ENCODE peak calls at places on chromosome 19, in eight cellular contexts. One of them, this sample, is unnamed.
A peak's percentile ranks its signal among the peaks of the same experiment; 100 is the strongest.

GRCh38 chr19:30385666-30386065 is 13.5 kb downstream of the ZNF536 start:
- DNase-seq in AG04450: no peak
- DNase-seq in progenitor cell of endocrine pancreas: no peak
- DNase-seq in cardiac muscle cell: no peak
- DNase-seq in astrocyte of the spinal cord: no peak
- DNase-seq in BJ: no peak
- DNase-seq in ascending aorta: peak; percentile 15
- DNase-seq in body of pancreas: no peak
- DNase-seq in this sample: no peak

GRCh38 chr19:38274734-38275133 is 10.4 kb downstream of the SPINT2 start:
- DNase-seq in AG04450: no peak
- DNase-seq in progenitor cell of endocrine pancreas: no peak
- DNase-seq in cardiac muscle cell: peak; percentile 8
- DNase-seq in astrocyte of the spinal cord: no peak
- DNase-seq in BJ: no peak
- DNase-seq in ascending aorta: no peak
- DNase-seq in body of pancreas: no peak
- DNase-seq in this sample: no peak

GRCh38 chr19:33293255-33294057 is 8.9 kb downstream of the CEBPA start:
- DNase-seq in AG04450: peak; percentile 26
- DNase-seq in progenitor cell of endocrine pancreas: no peak
- DNase-seq in cardiac muscle cell: no peak
- DNase-seq in astrocyte of the spinal cord: peak; percentile 54
- DNase-seq in BJ: peak; percentile 69
- DNase-seq in ascending aorta: no peak
- DNase-seq in body of pancreas: peak; percentile 70
- DNase-seq in this sample: no peak

GRCh38 chr19:14333101-14333871 is 48.0 kb upstream of the ADGRE5 start:
- DNase-seq in AG04450: no peak
- DNase-seq in progenitor cell of endocrine pancreas: peak; percentile 18
- DNase-seq in cardiac muscle cell: peak; percentile 19
- DNase-seq in astrocyte of the spinal cord: peak; percentile 6
- DNase-seq in BJ: no peak
- DNase-seq in ascending aorta: no peak
- DNase-seq in body of pancreas: no peak
- DNase-seq in this sample: no peak

GRCh38 chr19:19422156-19422555 is 16.7 kb downstream of the GATAD2A start:
- DNase-seq in AG04450: no peak
- DNase-seq in progenitor cell of endocrine pancreas: no peak
- DNase-seq in cardiac muscle cell: no peak
- DNase-seq in astrocyte of the spinal cord: no peak
- DNase-seq in BJ: no peak
- DNase-seq in ascending aorta: no peak
- DNase-seq in body of pancreas: no peak
- DNase-seq in this sample: no peak

GRCh38 chr19:8519388-8519787 is 5.4 kb upstream of the ZNF414 start:
- DNase-seq in AG04450: no peak
- DNase-seq in progenitor cell of endocrine pancreas: no peak
- DNase-seq in cardiac muscle cell: no peak
- DNase-seq in astrocyte of the spinal cord: no peak
- DNase-seq in BJ: no peak
- DNase-seq in ascending aorta: no peak
- DNase-seq in body of pancreas: no peak
- DNase-seq in this sample: no peak

GRCh38 chr19:53102186-53102585 is 1.0 kb downstream of the ZNF160 start:
- DNase-seq in AG04450: no peak
- DNase-seq in progenitor cell of endocrine pancreas: no peak
- DNase-seq in cardiac muscle cell: no peak
- DNase-seq in astrocyte of the spinal cord: no peak
- DNase-seq in BJ: no peak
- DNase-seq in ascending aorta: no peak
- DNase-seq in body of pancreas: no peak
- DNase-seq in this sample: no peak

GRCh38 chr19:46924874-46925547 is 64.2 kb downstream of the ARHGAP35 start:
- DNase-seq in AG04450: no peak
- DNase-seq in progenitor cell of endocrine pancreas: no peak
- DNase-seq in cardiac muscle cell: no peak
- DNase-seq in astrocyte of the spinal cord: no peak
- DNase-seq in BJ: no peak
- DNase-seq in ascending aorta: peak; percentile 63
- DNase-seq in body of pancreas: no peak
- DNase-seq in this sample: no peak

GRCh38 chr19:45091031-45091918 is 1.7 kb upstream of the PPP1R37 start:
- DNase-seq in AG04450: peak; percentile 98
- DNase-seq in progenitor cell of endocrine pancreas: peak; percentile 98
- DNase-seq in cardiac muscle cell: peak; percentile 100
- DNase-seq in astrocyte of the spinal cord: peak; percentile 99
- DNase-seq in BJ: peak; percentile 94
- DNase-seq in ascending aorta: peak; percentile 99
- DNase-seq in body of pancreas: peak; percentile 99
- DNase-seq in this sample: peak; percentile 96

GRCh38 chr19:40716655-40717324 is at the start of the genes COQ8B and ITPKC:
- DNase-seq in AG04450: peak; percentile 91
- DNase-seq in progenitor cell of endocrine pancreas: peak; percentile 100
- DNase-seq in cardiac muscle cell: peak; percentile 100
- DNase-seq in astrocyte of the spinal cord: peak; percentile 99
- DNase-seq in BJ: peak; percentile 74
- DNase-seq in ascending aorta: peak; percentile 99
- DNase-seq in body of pancreas: peak; percentile 99
- DNase-seq in this sample: peak; percentile 81
- TF ChIP-seq CTCF in AG04450: no peak
- TF ChIP-seq CTCF in progenitor cell of endocrine pancreas: peak; percentile 31
- TF ChIP-seq CTCF in cardiac muscle cell: no peak
- TF ChIP-seq CTCF in astrocyte of the spinal cord: no peak
- TF ChIP-seq CTCF in BJ: no peak
- TF ChIP-seq CTCF in ascending aorta: no peak
- TF ChIP-seq CTCF in body of pancreas: no peak
- TF ChIP-seq CTCF in this sample: no peak

GRCh38 chr19:39412867-39413268 is 399 bp downstream of the PLEKHG2 start:
- DNase-seq in AG04450: no peak
- DNase-seq in progenitor cell of endocrine pancreas: no peak
- DNase-seq in cardiac muscle cell: no peak
- DNase-seq in astrocyte of the spinal cord: no peak
- DNase-seq in BJ: no peak
- DNase-seq in ascending aorta: no peak
- DNase-seq in body of pancreas: no peak
- DNase-seq in this sample: no peak
- TF ChIP-seq CTCF in AG04450: no peak
- TF ChIP-seq CTCF in progenitor cell of endocrine pancreas: peak; percentile 6
- TF ChIP-seq CTCF in cardiac muscle cell: no peak
- TF ChIP-seq CTCF in astrocyte of the spinal cord: no peak
- TF ChIP-seq CTCF in BJ: no peak
- TF ChIP-seq CTCF in ascending aorta: no peak
- TF ChIP-seq CTCF in body of pancreas: no peak
- TF ChIP-seq CTCF in this sample: no peak

GRCh38 chr19:4622695-4623421 is 16.5 kb upstream of the TNFAIP8L1 start:
- DNase-seq in AG04450: no peak
- DNase-seq in progenitor cell of endocrine pancreas: no peak
- DNase-seq in cardiac muscle cell: peak; percentile 59
- DNase-seq in astrocyte of the spinal cord: no peak
- DNase-seq in BJ: no peak
- DNase-seq in ascending aorta: no peak
- DNase-seq in body of pancreas: no peak
- DNase-seq in this sample: no peak
- TF ChIP-seq CTCF in AG04450: peak; percentile 27
- TF ChIP-seq CTCF in progenitor cell of endocrine pancreas: peak; percentile 38
- TF ChIP-seq CTCF in cardiac muscle cell: peak; percentile 19
- TF ChIP-seq CTCF in astrocyte of the spinal cord: no peak
- TF ChIP-seq CTCF in BJ: peak; percentile 10
- TF ChIP-seq CTCF in ascending aorta: no peak
- TF ChIP-seq CTCF in body of pancreas: no peak
- TF ChIP-seq CTCF in this sample: no peak

GRCh38 chr19:18070181-18070580 is 16.6 kb downstream of the IL12RB1 start:
- DNase-seq in AG04450: no peak
- DNase-seq in progenitor cell of endocrine pancreas: no peak
- DNase-seq in cardiac muscle cell: no peak
- DNase-seq in astrocyte of the spinal cord: no peak
- DNase-seq in BJ: no peak
- DNase-seq in ascending aorta: no peak
- DNase-seq in body of pancreas: no peak
- DNase-seq in this sample: no peak

GRCh38 chr19:18073197-18073596 is 13.5 kb downstream of the IL12RB1 start:
- DNase-seq in AG04450: no peak
- DNase-seq in progenitor cell of endocrine pancreas: no peak
- DNase-seq in cardiac muscle cell: no peak
- DNase-seq in astrocyte of the spinal cord: no peak
- DNase-seq in BJ: no peak
- DNase-seq in ascending aorta: no peak
- DNase-seq in body of pancreas: no peak
- DNase-seq in this sample: no peak

GRCh38 chr19:18069383-18069782 is 17.4 kb downstream of the IL12RB1 start:
- DNase-seq in AG04450: no peak
- DNase-seq in progenitor cell of endocrine pancreas: no peak
- DNase-seq in cardiac muscle cell: no peak
- DNase-seq in astrocyte of the spinal cord: no peak
- DNase-seq in BJ: no peak
- DNase-seq in ascending aorta: no peak
- DNase-seq in body of pancreas: no peak
- DNase-seq in this sample: no peak

GRCh38 chr19:18072335-18072734 is 14.4 kb downstream of the IL12RB1 start:
- DNase-seq in AG04450: no peak
- DNase-seq in progenitor cell of endocrine pancreas: no peak
- DNase-seq in cardiac muscle cell: no peak
- DNase-seq in astrocyte of the spinal cord: no peak
- DNase-seq in BJ: no peak
- DNase-seq in ascending aorta: no peak
- DNase-seq in body of pancreas: no peak
- DNase-seq in this sample: no peak

DNA sequence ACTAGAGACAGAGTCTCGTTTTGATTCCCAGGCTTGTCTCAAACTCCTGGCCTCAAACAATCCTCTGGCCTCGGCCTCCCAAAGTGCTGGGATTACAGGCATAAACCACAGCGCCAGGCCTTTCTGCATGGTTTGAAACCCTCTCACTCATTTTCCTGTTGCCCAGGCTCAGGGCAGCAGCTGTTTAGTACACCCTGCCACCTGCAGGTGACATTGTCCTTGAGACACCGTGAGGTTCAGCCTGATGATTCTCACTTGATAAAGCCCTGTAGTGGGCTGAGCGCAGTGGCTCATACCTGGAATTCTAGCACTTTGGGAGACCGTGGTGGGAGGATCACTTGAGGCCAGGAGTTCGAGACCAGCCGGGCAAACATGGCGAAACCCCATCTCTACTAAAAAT is 12.5 kb downstream of the IL12RB1 start:
- DNase-seq in AG04450: no peak
- DNase-seq in progenitor cell of endocrine pancreas: no peak
- DNase-seq in cardiac muscle cell: no peak
- DNase-seq in astrocyte of the spinal cord: no peak
- DNase-seq in BJ: no peak
- DNase-seq in ascending aorta: no peak
- DNase-seq in body of pancreas: no peak
- DNase-seq in this sample: no peak
- TF ChIP-seq CTCF in AG04450: no peak
- TF ChIP-seq CTCF in progenitor cell of endocrine pancreas: peak; percentile 24
- TF ChIP-seq CTCF in cardiac muscle cell: no peak
- TF ChIP-seq CTCF in astrocyte of the spinal cord: no peak
- TF ChIP-seq CTCF in BJ: peak; percentile 14
- TF ChIP-seq CTCF in ascending aorta: no peak
- TF ChIP-seq CTCF in body of pancreas: no peak
- TF ChIP-seq CTCF in this sample: no peak

GRCh38 chr19:11381535-11382369 is 2.4 kb downstream of the EPOR start:
- DNase-seq in AG04450: no peak
- DNase-seq in progenitor cell of endocrine pancreas: peak; percentile 38
- DNase-seq in cardiac muscle cell: peak; percentile 63
- DNase-seq in astrocyte of the spinal cord: peak; percentile 80
- DNase-seq in BJ: no peak
- DNase-seq in ascending aorta: peak; percentile 89
- DNase-seq in body of pancreas: peak; percentile 63
- DNase-seq in this sample: peak; percentile 70
- TF ChIP-seq CTCF in AG04450: peak; percentile 16
- TF ChIP-seq CTCF in progenitor cell of endocrine pancreas: no peak
- TF ChIP-seq CTCF in cardiac muscle cell: peak; percentile 24
- TF ChIP-seq CTCF in astrocyte of the spinal cord: no peak
- TF ChIP-seq CTCF in BJ: peak; percentile 28
- TF ChIP-seq CTCF in ascending aorta: no peak
- TF ChIP-seq CTCF in body of pancreas: no peak
- TF ChIP-seq CTCF in this sample: peak; percentile 29

GRCh38 chr19:34428549-34429285 is 536 bp downstream of the UBA2 start:
- DNase-seq in AG04450: no peak
- DNase-seq in progenitor cell of endocrine pancreas: no peak
- DNase-seq in cardiac muscle cell: peak; percentile 43
- DNase-seq in astrocyte of the spinal cord: peak; percentile 33
- DNase-seq in BJ: no peak
- DNase-seq in ascending aorta: peak; percentile 71
- DNase-seq in body of pancreas: peak; percentile 17
- DNase-seq in this sample: no peak

GRCh38 chr19:34431681-34432402 is 3.7 kb downstream of the UBA2 start:
- DNase-seq in AG04450: peak; percentile 41
- DNase-seq in progenitor cell of endocrine pancreas: no peak
- DNase-seq in cardiac muscle cell: no peak
- DNase-seq in astrocyte of the spinal cord: no peak
- DNase-seq in BJ: no peak
- DNase-seq in ascending aorta: no peak
- DNase-seq in body of pancreas: no peak
- DNase-seq in this sample: no peak

GRCh38 chr19:34429553-34429952 is 1.4 kb downstream of the UBA2 start:
- DNase-seq in AG04450: no peak
- DNase-seq in progenitor cell of endocrine pancreas: no peak
- DNase-seq in cardiac muscle cell: no peak
- DNase-seq in astrocyte of the spinal cord: no peak
- DNase-seq in BJ: no peak
- DNase-seq in ascending aorta: no peak
- DNase-seq in body of pancreas: no peak
- DNase-seq in this sample: no peak

GRCh38 chr19:34432797-34433196 is 4.6 kb downstream of the UBA2 start:
- DNase-seq in AG04450: no peak
- DNase-seq in progenitor cell of endocrine pancreas: no peak
- DNase-seq in cardiac muscle cell: peak; percentile 5
- DNase-seq in astrocyte of the spinal cord: no peak
- DNase-seq in BJ: no peak
- DNase-seq in ascending aorta: peak; percentile 85
- DNase-seq in body of pancreas: no peak
- DNase-seq in this sample: no peak

DNA sequence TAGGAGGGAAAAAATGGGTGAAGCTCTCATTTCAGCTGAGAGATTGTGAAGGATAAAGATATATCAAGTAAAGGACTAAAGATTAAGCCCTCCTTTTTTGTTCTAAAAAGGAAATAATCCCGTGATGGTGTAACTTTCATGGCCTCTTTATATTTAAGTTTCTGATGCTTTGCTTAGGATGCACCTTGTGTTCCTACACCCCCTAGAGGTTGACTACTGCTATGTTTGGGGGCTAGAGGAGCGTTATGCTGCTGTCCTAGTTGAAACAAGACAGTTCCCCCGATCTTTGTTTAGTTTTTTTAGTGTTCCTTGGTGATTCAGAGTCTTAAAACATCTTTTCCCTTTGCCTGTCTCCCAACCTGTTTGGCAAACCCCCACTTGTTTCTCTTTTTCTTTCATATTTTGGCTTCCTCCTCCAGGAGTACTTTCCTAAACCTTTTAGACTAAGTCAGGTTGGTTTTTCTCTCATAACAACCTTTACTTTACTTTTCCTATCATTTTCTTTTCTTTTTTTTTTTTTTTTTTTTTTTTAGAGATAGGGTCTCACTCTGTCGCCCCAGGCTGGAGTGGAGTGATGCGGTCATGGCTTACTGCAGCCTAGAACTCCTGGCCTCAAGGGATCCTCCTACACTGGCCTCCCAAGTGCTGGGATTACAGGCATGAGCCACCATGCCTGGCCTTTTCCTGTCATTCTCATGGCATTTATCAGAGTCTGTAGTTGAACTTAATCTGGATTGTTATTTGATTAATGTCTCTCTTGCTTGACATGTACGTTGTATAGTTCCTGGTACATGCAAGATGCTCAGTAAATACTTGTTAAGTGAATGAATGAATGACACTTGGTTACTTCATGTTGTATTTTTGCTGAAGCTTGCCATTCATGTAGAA is 2.8 kb downstream of the UBA2 start:
- DNase-seq in AG04450: no peak
- DNase-seq in progenitor cell of endocrine pancreas: no peak
- DNase-seq in cardiac muscle cell: peak; percentile 52
- DNase-seq in astrocyte of the spinal cord: peak; percentile 53
- DNase-seq in BJ: no peak
- DNase-seq in ascending aorta: no peak
- DNase-seq in body of pancreas: peak; percentile 11
- DNase-seq in this sample: peak; percentile 33
- TF ChIP-seq CTCF in AG04450: peak; percentile 80
- TF ChIP-seq CTCF in progenitor cell of endocrine pancreas: peak; percentile 61
- TF ChIP-seq CTCF in cardiac muscle cell: peak; percentile 85
- TF ChIP-seq CTCF in astrocyte of the spinal cord: peak; percentile 82
- TF ChIP-seq CTCF in BJ: peak; percentile 80
- TF ChIP-seq CTCF in ascending aorta: peak; percentile 43
- TF ChIP-seq CTCF in body of pancreas: peak; percentile 32
- TF ChIP-seq CTCF in this sample: peak; percentile 77

This sample was measured in HFF-Myc.